ENCODE peak calls at places on chromosomes 16 and 17, in nine cellular contexts. One of them, this sample, is unnamed.

GRCh38 chr16:79845006-79845733 is 244.6 kb upstream of the MAF start:
- ATAC-seq in T-cell: no peak
- ATAC-seq in Right ventricle myocardium superior: no peak
- ATAC-seq in WTC11: no peak
- ATAC-seq in right cardiac atrium: no peak
- ATAC-seq in naive thymus-derived CD8-positive, alpha-beta T cell: no peak
- ATAC-seq in body of pancreas: no peak
- ATAC-seq in left colon: no peak
- ATAC-seq in left lobe of liver: no peak
- ATAC-seq in this sample: no peak

GRCh38 chr17:72511874-72512273 is 391.1 kb downstream of the SOX9 start:
- ATAC-seq in Right ventricle myocardium superior: no peak
- ATAC-seq in WTC11: no peak
- ATAC-seq in left colon: peak
- ATAC-seq in right cardiac atrium: no peak
- ATAC-seq in left lobe of liver: no peak
- ATAC-seq in body of pancreas: no peak
- ATAC-seq in naive thymus-derived CD8-positive, alpha-beta T cell: no peak
- ATAC-seq in T-cell: no peak
- ATAC-seq in this sample: no peak

GRCh38 chr17:18278867-18279266 is 18.4 kb downstream of the MIEF2 start:
- ATAC-seq in Right ventricle myocardium superior: no peak
- ATAC-seq in T-cell: no peak
- ATAC-seq in WTC11: no peak
- ATAC-seq in right cardiac atrium: no peak
- ATAC-seq in naive thymus-derived CD8-positive, alpha-beta T cell: no peak
- ATAC-seq in body of pancreas: no peak
- ATAC-seq in left lobe of liver: no peak
- ATAC-seq in left colon: no peak
- ATAC-seq in this sample: no peak

GRCh38 chr17:1039119-1039507 is 42.2 kb downstream of the TIMM22 start:
- ATAC-seq in left lobe of liver: no peak
- ATAC-seq in body of pancreas: no peak
- ATAC-seq in WTC11: no peak
- ATAC-seq in T-cell: no peak
- ATAC-seq in right cardiac atrium: no peak
- ATAC-seq in naive thymus-derived CD8-positive, alpha-beta T cell: no peak
- ATAC-seq in Right ventricle myocardium superior: no peak
- ATAC-seq in left colon: no peak
- ATAC-seq in this sample: no peak

GRCh38 chr17:63841350-63842172 is 924 bp downstream of the SMARCD2 start:
- ATAC-seq in Right ventricle myocardium superior: peak
- ATAC-seq in right cardiac atrium: peak
- ATAC-seq in left lobe of liver: peak
- ATAC-seq in T-cell: no peak
- ATAC-seq in left colon: peak
- ATAC-seq in naive thymus-derived CD8-positive, alpha-beta T cell: no peak
- ATAC-seq in body of pancreas: peak
- ATAC-seq in WTC11: no peak
- ATAC-seq in this sample: peak

GRCh38 chr17:6548578-6549330 is 7.6 kb downstream of the PITPNM3 start:
- ATAC-seq in left lobe of liver: no peak
- ATAC-seq in right cardiac atrium: peak
- ATAC-seq in body of pancreas: no peak
- ATAC-seq in WTC11: no peak
- ATAC-seq in naive thymus-derived CD8-positive, alpha-beta T cell: peak
- ATAC-seq in Right ventricle myocardium superior: peak
- ATAC-seq in left colon: no peak
- ATAC-seq in T-cell: peak
- ATAC-seq in this sample: peak

GRCh38 chr16:56352351-56353053 is 72.8 kb downstream of the AMFR start:
- ATAC-seq in left colon: no peak
- ATAC-seq in left lobe of liver: no peak
- ATAC-seq in body of pancreas: no peak
- ATAC-seq in naive thymus-derived CD8-positive, alpha-beta T cell: no peak
- ATAC-seq in WTC11: no peak
- ATAC-seq in right cardiac atrium: no peak
- ATAC-seq in T-cell: no peak
- ATAC-seq in Right ventricle myocardium superior: no peak
- ATAC-seq in this sample: no peak

GRCh38 chr17:48006936-48007703 is 30.5 kb downstream of the COPZ2 start:
- ATAC-seq in naive thymus-derived CD8-positive, alpha-beta T cell: no peak
- ATAC-seq in Right ventricle myocardium superior: no peak
- ATAC-seq in left lobe of liver: no peak
- ATAC-seq in T-cell: no peak
- ATAC-seq in left colon: no peak
- ATAC-seq in WTC11: no peak
- ATAC-seq in body of pancreas: no peak
- ATAC-seq in right cardiac atrium: no peak
- ATAC-seq in this sample: no peak

GRCh38 chr17:67265620-67266019 is 20.6 kb upstream of the HELZ start:
- ATAC-seq in left lobe of liver: no peak
- ATAC-seq in body of pancreas: no peak
- ATAC-seq in left colon: no peak
- ATAC-seq in Right ventricle myocardium superior: no peak
- ATAC-seq in T-cell: no peak
- ATAC-seq in WTC11: no peak
- ATAC-seq in naive thymus-derived CD8-positive, alpha-beta T cell: no peak
- ATAC-seq in right cardiac atrium: no peak
- ATAC-seq in this sample: no peak

GRCh38 chr16:14289692-14290340 is 218.7 kb downstream of the MRTFB start:
- ATAC-seq in WTC11: peak
- ATAC-seq in left lobe of liver: no peak
- ATAC-seq in T-cell: no peak
- ATAC-seq in left colon: no peak
- ATAC-seq in Right ventricle myocardium superior: no peak
- ATAC-seq in body of pancreas: no peak
- ATAC-seq in right cardiac atrium: no peak
- ATAC-seq in naive thymus-derived CD8-positive, alpha-beta T cell: no peak
- ATAC-seq in this sample: no peak

GRCh38 chr17:79913896-79914812 is 74.9 kb upstream of the CBX4 start:
- ATAC-seq in WTC11: no peak
- ATAC-seq in T-cell: no peak
- ATAC-seq in body of pancreas: no peak
- ATAC-seq in left colon: no peak
- ATAC-seq in left lobe of liver: no peak
- ATAC-seq in Right ventricle myocardium superior: no peak
- ATAC-seq in right cardiac atrium: no peak
- ATAC-seq in naive thymus-derived CD8-positive, alpha-beta T cell: no peak
- ATAC-seq in this sample: no peak

GRCh38 chr17:50210249-50211225 is 9.1 kb upstream of the COL1A1 start:
- ATAC-seq in left colon: peak
- ATAC-seq in right cardiac atrium: peak
- ATAC-seq in body of pancreas: peak
- ATAC-seq in WTC11: peak
- ATAC-seq in naive thymus-derived CD8-positive, alpha-beta T cell: no peak
- ATAC-seq in T-cell: no peak
- ATAC-seq in Right ventricle myocardium superior: peak
- ATAC-seq in left lobe of liver: no peak
- ATAC-seq in this sample: peak

GRCh38 chr17:62111562-62112180 is 46.6 kb upstream of the MED13 start:
- ATAC-seq in left colon: peak
- ATAC-seq in left lobe of liver: no peak
- ATAC-seq in WTC11: no peak
- ATAC-seq in right cardiac atrium: no peak
- ATAC-seq in body of pancreas: no peak
- ATAC-seq in naive thymus-derived CD8-positive, alpha-beta T cell: no peak
- ATAC-seq in Right ventricle myocardium superior: no peak
- ATAC-seq in T-cell: no peak
- ATAC-seq in this sample: no peak

GRCh38 chr16:84397090-84397489 is 28.8 kb downstream of the ATP2C2 start:
- ATAC-seq in right cardiac atrium: no peak
- ATAC-seq in WTC11: no peak
- ATAC-seq in left lobe of liver: no peak
- ATAC-seq in body of pancreas: no peak
- ATAC-seq in left colon: no peak
- ATAC-seq in Right ventricle myocardium superior: no peak
- ATAC-seq in T-cell: no peak
- ATAC-seq in naive thymus-derived CD8-positive, alpha-beta T cell: no peak
- ATAC-seq in this sample: no peak

GRCh38 chr17:75535119-75535537 is 9.6 kb downstream of the LLGL2 start:
- ATAC-seq in naive thymus-derived CD8-positive, alpha-beta T cell: peak
- ATAC-seq in left lobe of liver: no peak
- ATAC-seq in T-cell: peak
- ATAC-seq in WTC11: peak
- ATAC-seq in right cardiac atrium: no peak
- ATAC-seq in body of pancreas: no peak
- ATAC-seq in Right ventricle myocardium superior: peak
- ATAC-seq in left colon: peak
- ATAC-seq in this sample: no peak

GRCh38 chr17:21001111-21001812 is 41.5 kb downstream of the USP22 start:
- ATAC-seq in left lobe of liver: no peak
- ATAC-seq in naive thymus-derived CD8-positive, alpha-beta T cell: peak
- ATAC-seq in left colon: peak
- ATAC-seq in Right ventricle myocardium superior: no peak
- ATAC-seq in WTC11: no peak
- ATAC-seq in body of pancreas: no peak
- ATAC-seq in T-cell: no peak
- ATAC-seq in right cardiac atrium: no peak
- ATAC-seq in this sample: no peak

GRCh38 chr17:73797594-73798110 is 153.4 kb upstream of the SDK2 start:
- ATAC-seq in body of pancreas: no peak
- ATAC-seq in left colon: no peak
- ATAC-seq in right cardiac atrium: peak
- ATAC-seq in WTC11: no peak
- ATAC-seq in T-cell: no peak
- ATAC-seq in naive thymus-derived CD8-positive, alpha-beta T cell: no peak
- ATAC-seq in Right ventricle myocardium superior: no peak
- ATAC-seq in left lobe of liver: peak
- ATAC-seq in this sample: no peak

GRCh38 chr16:30670072-30670824 is 12.0 kb downstream of the FBRS start:
- ATAC-seq in left lobe of liver: no peak
- ATAC-seq in Right ventricle myocardium superior: no peak
- ATAC-seq in left colon: peak
- ATAC-seq in WTC11: no peak
- ATAC-seq in T-cell: no peak
- ATAC-seq in right cardiac atrium: no peak
- ATAC-seq in body of pancreas: no peak
- ATAC-seq in naive thymus-derived CD8-positive, alpha-beta T cell: no peak
- ATAC-seq in this sample: no peak

GRCh38 chr16:28064150-28064549 is 636 bp upstream of the GSG1L start:
- ATAC-seq in naive thymus-derived CD8-positive, alpha-beta T cell: no peak
- ATAC-seq in right cardiac atrium: no peak
- ATAC-seq in WTC11: peak
- ATAC-seq in body of pancreas: no peak
- ATAC-seq in left lobe of liver: no peak
- ATAC-seq in Right ventricle myocardium superior: no peak
- ATAC-seq in T-cell: no peak
- ATAC-seq in left colon: no peak
- ATAC-seq in this sample: no peak

GRCh38 chr16:56793504-56793903 is 63.6 kb downstream of the NUP93 start:
- ATAC-seq in WTC11: peak
- ATAC-seq in body of pancreas: no peak
- ATAC-seq in naive thymus-derived CD8-positive, alpha-beta T cell: no peak
- ATAC-seq in left colon: peak
- ATAC-seq in right cardiac atrium: no peak
- ATAC-seq in left lobe of liver: peak
- ATAC-seq in Right ventricle myocardium superior: no peak
- ATAC-seq in T-cell: no peak
- ATAC-seq in this sample: no peak

GRCh38 chr17:75689441-75689873 is 22.3 kb downstream of the SAP30BP start:
- ATAC-seq in right cardiac atrium: no peak
- ATAC-seq in WTC11: no peak
- ATAC-seq in naive thymus-derived CD8-positive, alpha-beta T cell: peak
- ATAC-seq in left lobe of liver: no peak
- ATAC-seq in body of pancreas: no peak
- ATAC-seq in T-cell: peak
- ATAC-seq in Right ventricle myocardium superior: no peak
- ATAC-seq in left colon: no peak
- ATAC-seq in this sample: no peak

GRCh38 chr16:87375426-87376135 is 8.0 kb downstream of the FBXO31 start:
- ATAC-seq in T-cell: no peak
- ATAC-seq in Right ventricle myocardium superior: peak
- ATAC-seq in body of pancreas: no peak
- ATAC-seq in left colon: no peak
- ATAC-seq in right cardiac atrium: peak
- ATAC-seq in naive thymus-derived CD8-positive, alpha-beta T cell: no peak
- ATAC-seq in WTC11: no peak
- ATAC-seq in left lobe of liver: peak
- ATAC-seq in this sample: no peak

GRCh38 chr16:53510704-53511070 is 7.7 kb upstream of the AKTIP start:
- ATAC-seq in T-cell: peak
- ATAC-seq in Right ventricle myocardium superior: no peak
- ATAC-seq in left lobe of liver: no peak
- ATAC-seq in WTC11: peak
- ATAC-seq in body of pancreas: no peak
- ATAC-seq in left colon: peak
- ATAC-seq in right cardiac atrium: no peak
- ATAC-seq in naive thymus-derived CD8-positive, alpha-beta T cell: no peak
- ATAC-seq in this sample: no peak

GRCh38 chr16:27301236-27301861 is 12.4 kb upstream of the IL4R start:
- ATAC-seq in Right ventricle myocardium superior: no peak
- ATAC-seq in body of pancreas: no peak
- ATAC-seq in left colon: no peak
- ATAC-seq in right cardiac atrium: no peak
- ATAC-seq in naive thymus-derived CD8-positive, alpha-beta T cell: no peak
- ATAC-seq in T-cell: no peak
- ATAC-seq in WTC11: no peak
- ATAC-seq in left lobe of liver: no peak
- ATAC-seq in this sample: no peak

GRCh38 chr16:48526058-48526957 is 83.7 kb downstream of the N4BP1 start:
- ATAC-seq in left lobe of liver: peak
- ATAC-seq in T-cell: peak
- ATAC-seq in left colon: peak
- ATAC-seq in right cardiac atrium: no peak
- ATAC-seq in WTC11: peak
- ATAC-seq in naive thymus-derived CD8-positive, alpha-beta T cell: no peak
- ATAC-seq in body of pancreas: peak
- ATAC-seq in Right ventricle myocardium superior: no peak
- ATAC-seq in this sample: no peak

GRCh38 chr17:8621585-8621984 is 8.9 kb downstream of the MYH10 start:
- ATAC-seq in left colon: no peak
- ATAC-seq in T-cell: no peak
- ATAC-seq in right cardiac atrium: peak
- ATAC-seq in Right ventricle myocardium superior: no peak
- ATAC-seq in WTC11: no peak
- ATAC-seq in left lobe of liver: no peak
- ATAC-seq in naive thymus-derived CD8-positive, alpha-beta T cell: no peak
- ATAC-seq in body of pancreas: no peak
- ATAC-seq in this sample: no peak

GRCh38 chr17:30207655-30208054 is 27.8 kb downstream of the SLC6A4 start:
- ATAC-seq in T-cell: no peak
- ATAC-seq in left lobe of liver: no peak
- ATAC-seq in left colon: no peak
- ATAC-seq in Right ventricle myocardium superior: no peak
- ATAC-seq in WTC11: no peak
- ATAC-seq in right cardiac atrium: no peak
- ATAC-seq in body of pancreas: no peak
- ATAC-seq in naive thymus-derived CD8-positive, alpha-beta T cell: no peak
- ATAC-seq in this sample: no peak

GRCh38 chr17:50681260-50682200 is 26.2 kb downstream of the ANKRD40 start:
- ATAC-seq in left colon: peak
- ATAC-seq in WTC11: peak
- ATAC-seq in left lobe of liver: no peak
- ATAC-seq in T-cell: no peak
- ATAC-seq in body of pancreas: no peak
- ATAC-seq in right cardiac atrium: peak
- ATAC-seq in Right ventricle myocardium superior: peak
- ATAC-seq in naive thymus-derived CD8-positive, alpha-beta T cell: no peak
- ATAC-seq in this sample: peak

GRCh38 chr16:9328386-9328785 is 236.9 kb downstream of the HAPSTR1 start:
- ATAC-seq in body of pancreas: no peak
- ATAC-seq in Right ventricle myocardium superior: no peak
- ATAC-seq in left lobe of liver: peak
- ATAC-seq in T-cell: no peak
- ATAC-seq in WTC11: no peak
- ATAC-seq in naive thymus-derived CD8-positive, alpha-beta T cell: no peak
- ATAC-seq in left colon: peak
- ATAC-seq in right cardiac atrium: no peak
- ATAC-seq in this sample: no peak

GRCh38 chr17:70855401-70856054 is 686.2 kb downstream of the KCNJ2 start:
- ATAC-seq in right cardiac atrium: no peak
- ATAC-seq in body of pancreas: peak
- ATAC-seq in WTC11: no peak
- ATAC-seq in left lobe of liver: peak
- ATAC-seq in left colon: no peak
- ATAC-seq in naive thymus-derived CD8-positive, alpha-beta T cell: no peak
- ATAC-seq in Right ventricle myocardium superior: no peak
- ATAC-seq in T-cell: no peak
- ATAC-seq in this sample: no peak

GRCh38 chr16:72752004-72752695 is 295.8 kb downstream of the ZFHX3 start:
- ATAC-seq in left lobe of liver: no peak
- ATAC-seq in WTC11: no peak
- ATAC-seq in left colon: no peak
- ATAC-seq in Right ventricle myocardium superior: no peak
- ATAC-seq in naive thymus-derived CD8-positive, alpha-beta T cell: no peak
- ATAC-seq in body of pancreas: no peak
- ATAC-seq in T-cell: no peak
- ATAC-seq in right cardiac atrium: no peak
- ATAC-seq in this sample: no peak